ENCODE peak calls at places on chromosome 21, in six cellular contexts. P is kidney, M is right lobe of liver, F is IMR-90, E is endothelial cell of umbilical vein, G is pancreas. T is an unnamed sample. For H3K4me1, the result is how much of the 10 kb centered on the place peaks cover.

GRCh38 chr21:15010645-15011044 is 54.2 kb downstream of the NRIP1 start:
- DNase-seq in P (no peak), M (no peak), F (peak), E (no peak), G (no peak), T (no peak)

GRCh38 chr21:41610042-41610839 is 102.3 kb upstream of the TMPRSS2 start:
- DNase-seq in P (no peak), M (no peak), F (peak), E (peak), G (peak), T (peak)

GRCh38 chr21:8994640-8995511 is 1526.5 kb upstream of the TPTE start:
- DNase-seq in P (no peak), M (no peak), F (no peak), E (no peak), G (no peak), T (peak)

GRCh38 chr21:42440187-42440792 is 36.6 kb downstream of the UBASH3A start:
- DNase-seq in P (peak), M (no peak), F (no peak), E (no peak), G (no peak), T (no peak)

GRCh38 chr21:44870748-44871495 is 2.6 kb downstream of the PTTG1IP start:
- DNase-seq in P (peak), M (peak), F (no peak), E (peak), G (peak), T (peak)

GRCh38 chr21:31370893-31371652 is 27.0 kb upstream of the TIAM1 start:
- DNase-seq in P (no peak), M (no peak), F (peak), E (no peak), G (no peak), T (no peak)

GRCh38 chr21:30044447-30045064 is 104.8 kb upstream of the GRIK1 start:
- DNase-seq in P (no peak), M (no peak), F (peak), E (peak), G (no peak), T (no peak)

GRCh38 chr21:20882462-20883415 is 115.5 kb upstream of the NCAM2 start:
- DNase-seq in P (no peak), M (no peak), F (peak), E (peak), G (no peak), T (no peak)

GRCh38 chr21:41458559-41458958 is 32.5 kb downstream of the MX1 start:
- DNase-seq in P (no peak), M (no peak), F (no peak), E (no peak), G (no peak), T (no peak)

GRCh38 chr21:28632718-28633408 is 359.8 kb downstream of the LTN1 start:
- DNase-seq in P (no peak), M (no peak), F (peak), E (peak), G (no peak), T (peak)

DNA sequence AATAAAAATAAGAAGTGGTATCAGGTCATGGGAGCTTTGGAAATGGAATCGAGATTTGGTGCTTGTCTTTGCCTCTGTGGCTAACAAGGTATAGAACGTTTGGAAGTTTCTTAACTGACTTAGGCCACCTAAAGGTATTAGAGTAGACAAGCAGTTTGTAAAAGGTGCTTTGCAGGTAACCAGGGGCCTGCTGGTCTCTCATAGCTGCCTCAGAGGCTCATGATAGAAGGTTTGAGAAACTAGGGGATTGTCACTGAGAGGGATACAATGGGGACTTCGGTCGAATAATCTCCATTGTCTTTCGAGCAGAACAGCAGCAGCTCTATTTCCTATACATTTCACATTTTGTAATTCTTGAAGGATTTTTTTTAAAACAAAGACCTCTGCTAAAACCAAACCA is 37.6 kb downstream of the C21orf91 start:
- DNase-seq in P (no peak), M (no peak), F (no peak), E (no peak), G (no peak), T (no peak)
- H3K4me1 ChIP-seq in P (under half), M (under half), F (under half), E (under half), G (under half), T (under half)

GRCh38 chr21:16932314-16932713 is 580.5 kb upstream of the CXADR start:
- DNase-seq in P (no peak), M (no peak), F (no peak), E (no peak), G (no peak), T (no peak)
- TF ChIP-seq CTCF in P (no peak), M (no peak), F (no peak), E (no peak), G (no peak), T (no peak)

DNA sequence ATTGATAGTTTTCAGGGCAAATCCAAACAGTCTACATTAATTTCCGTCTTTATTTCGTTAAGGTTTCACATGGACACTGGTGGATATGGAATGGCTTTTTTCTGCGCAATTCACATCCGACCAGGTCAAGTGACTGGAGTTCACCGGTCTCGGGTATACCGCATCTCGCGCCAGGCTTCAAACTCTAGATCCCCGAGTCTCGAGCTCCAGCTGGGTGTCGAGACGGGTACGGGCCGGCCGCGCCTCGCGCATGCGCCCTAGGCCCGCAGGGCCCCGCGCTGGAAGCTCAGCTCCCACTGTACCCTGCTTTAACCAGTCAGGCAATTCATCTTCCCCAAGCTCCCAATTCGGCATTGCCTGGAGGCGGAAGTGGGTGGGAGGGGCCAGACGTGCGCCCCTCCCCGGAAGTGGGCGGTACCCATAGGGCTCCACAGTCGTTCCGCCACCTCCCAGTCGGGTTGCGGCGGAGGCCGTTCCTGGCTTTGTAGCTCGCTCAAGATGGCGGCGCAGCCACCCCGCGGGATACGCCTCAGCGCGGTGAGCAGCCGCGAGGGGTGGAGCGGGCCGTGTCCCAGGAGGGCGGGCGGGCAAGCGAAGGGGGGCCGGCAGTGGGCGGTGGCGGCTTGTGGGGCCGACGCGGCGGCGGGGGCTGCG is at the start of gene MORC3:
- DNase-seq in P (peak), M (peak), F (peak), E (peak), G (peak), T (peak)
- H3K4me1 ChIP-seq in P (under half), M (under half), F (under half), E (under half), G (under half), T (under half)

GRCh38 chr21:16195896-16196443 is 466.2 kb downstream of the USP25 start:
- DNase-seq in P (no peak), M (no peak), F (no peak), E (peak), G (no peak), T (no peak)

GRCh38 chr21:16195476-16195875 is 465.7 kb downstream of the USP25 start:
- DNase-seq in P (no peak), M (no peak), F (peak), E (peak), G (no peak), T (no peak)

GRCh38 chr21:16196521-16197208 is 466.9 kb downstream of the USP25 start:
- DNase-seq in P (no peak), M (no peak), F (no peak), E (peak), G (no peak), T (no peak)

GRCh38 chr21:16193758-16194606 is 464.2 kb downstream of the USP25 start:
- DNase-seq in P (peak), M (peak), F (peak), E (peak), G (no peak), T (no peak)

DNA sequence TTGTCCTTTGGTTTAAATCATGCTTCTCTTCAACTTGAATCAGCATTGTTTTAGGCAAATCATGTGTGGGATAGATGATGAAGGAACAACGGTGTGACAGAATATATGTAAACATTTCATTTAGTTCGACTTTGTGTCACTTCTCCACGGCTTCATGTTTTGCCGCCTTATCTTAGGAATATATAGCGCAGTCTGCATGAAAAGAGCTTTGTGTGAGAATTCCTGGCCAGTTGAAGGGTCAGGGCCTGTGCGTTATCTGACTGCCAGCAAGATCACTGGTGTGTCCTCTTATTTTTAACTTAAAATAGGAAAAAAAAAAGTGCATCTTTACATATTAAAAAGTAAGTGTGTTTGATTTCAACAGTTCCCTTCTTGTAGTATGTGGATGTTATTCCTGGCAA is 465.1 kb downstream of the USP25 start:
- DNase-seq in P (no peak), M (no peak), F (peak), E (peak), G (no peak), T (no peak)
- TF ChIP-seq CTCF in P (no peak), M (no peak), F (no peak), E (no peak), G (no peak), T (no peak)

DNA sequence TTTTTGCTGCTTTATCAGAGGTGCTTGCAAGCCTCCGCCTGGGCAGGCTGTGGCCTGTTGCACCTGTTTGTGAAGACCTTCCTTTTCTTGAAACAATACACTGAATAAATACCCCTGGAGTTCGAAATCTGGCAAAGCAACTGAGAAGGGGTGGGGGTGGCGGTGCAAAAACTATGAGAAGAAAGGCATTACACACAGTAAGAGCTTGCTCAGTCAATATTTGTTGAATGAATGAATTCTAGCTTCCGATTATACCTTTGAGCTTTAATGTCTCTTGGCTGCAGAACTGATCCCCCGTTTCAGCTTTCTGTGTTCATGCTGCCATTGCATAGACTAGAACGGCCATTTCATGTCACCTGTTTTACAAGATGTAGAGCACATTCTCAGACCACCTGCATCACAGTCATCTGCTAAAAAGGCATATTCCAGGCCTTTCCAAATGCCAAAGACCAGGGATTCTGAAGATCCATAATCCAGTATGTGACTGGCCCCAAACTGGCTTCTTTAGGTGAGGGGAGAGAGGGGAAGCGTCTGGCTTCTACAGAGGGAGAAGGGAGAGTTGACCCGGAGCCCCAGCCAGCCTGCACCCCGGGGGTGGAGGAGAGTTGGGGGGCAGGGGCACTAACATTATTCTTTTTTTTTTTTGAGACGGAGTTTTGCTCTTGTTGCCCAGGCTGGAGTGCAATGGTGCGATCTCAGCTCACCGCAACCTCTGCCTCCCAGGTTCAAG is 111.5 kb downstream of the ETS2 start:
- DNase-seq in P (peak), M (no peak), F (no peak), E (no peak), G (no peak), T (no peak)
- H3K4me1 ChIP-seq in P (under half), M (under half), F (under half), E (under half), G (under half), T (under half)